ENCODE peak calls at places on chromosomes 13 and 19, in seven cellular contexts. Z is heart right ventricle, A is glutamatergic neuron, U is left ventricle myocardium inferior, G is tibial nerve, V is breast epithelium, M is body of pancreas. S is an unnamed sample.

GRCh38 chr13:36819811-36820140 is 754 bp downstream of the RFXAP start:
- DNase-seq in Z (no peak), A (no peak), U (no peak), G (no peak), V (no peak), M (no peak), S (no peak)

GRCh38 chr13:58926858-58927257 is 1236.9 kb downstream of the DIAPH3 start:
- DNase-seq in Z (no peak), A (no peak), U (no peak), G (no peak), V (no peak), M (no peak), S (no peak)

GRCh38 chr19:31448221-31448657 is 99.0 kb upstream of the TSHZ3 start:
- DNase-seq in Z (peak; percentile 80), A (no peak), U (peak; percentile 82), G (peak; percentile 15), V (no peak), M (peak; percentile 29), S (no peak)

GRCh38 chr13:45398862-45399261 is 19.3 kb downstream of the SLC25A30 start:
- DNase-seq in Z (no peak), A (no peak), U (no peak), G (no peak), V (no peak), M (no peak), S (no peak)

GRCh38 chr13:45297456-45298205 is 43.4 kb downstream of the TPT1 start:
- DNase-seq in Z (no peak), A (no peak), U (no peak), G (no peak), V (no peak), M (no peak), S (no peak)

GRCh38 chr13:30124131-30124768 is 183.1 kb downstream of the KATNAL1 start:
- DNase-seq in Z (no peak), A (no peak), U (no peak), G (no peak), V (no peak), M (no peak), S (no peak)

GRCh38 chr19:33700408-33700757 is 78.6 kb downstream of the CHST8 start:
- DNase-seq in Z (no peak), A (no peak), U (no peak), G (no peak), V (no peak), M (no peak), S (no peak)

GRCh38 chr13:20669162-20669561 is 34.3 kb upstream of the IL17D start:
- DNase-seq in Z (no peak), A (no peak), U (no peak), G (no peak), V (no peak), M (no peak), S (no peak)

GRCh38 chr13:31947105-31947504 is 84.5 kb upstream of the FRY start:
- DNase-seq in Z (no peak), A (no peak), U (no peak), G (no peak), V (no peak), M (no peak), S (no peak)

GRCh38 chr13:70098669-70099068 is 9.0 kb upstream of the ATXN8OS start:
- DNase-seq in Z (no peak), A (no peak), U (no peak), G (no peak), V (no peak), M (no peak), S (no peak)

GRCh38 chr19:10112037-10112751 is 701 bp downstream of the P2RY11 start:
- DNase-seq in Z (no peak), A (no peak), U (no peak), G (no peak), V (no peak), M (no peak), S (no peak)

GRCh38 chr19:10110076-10110971 is 1.2 kb upstream of the P2RY11 start:
- DNase-seq in Z (no peak), A (no peak), U (no peak), G (no peak), V (no peak), M (no peak), S (no peak)

GRCh38 chr19:10109528-10109927 is 2.0 kb upstream of the P2RY11 start:
- DNase-seq in Z (no peak), A (no peak), U (no peak), G (no peak), V (no peak), M (no peak), S (no peak)

GRCh38 chr19:10111405-10111811 is at the start of gene P2RY11:
- DNase-seq in Z (no peak), A (no peak), U (no peak), G (no peak), V (no peak), M (no peak), S (no peak)

DNA sequence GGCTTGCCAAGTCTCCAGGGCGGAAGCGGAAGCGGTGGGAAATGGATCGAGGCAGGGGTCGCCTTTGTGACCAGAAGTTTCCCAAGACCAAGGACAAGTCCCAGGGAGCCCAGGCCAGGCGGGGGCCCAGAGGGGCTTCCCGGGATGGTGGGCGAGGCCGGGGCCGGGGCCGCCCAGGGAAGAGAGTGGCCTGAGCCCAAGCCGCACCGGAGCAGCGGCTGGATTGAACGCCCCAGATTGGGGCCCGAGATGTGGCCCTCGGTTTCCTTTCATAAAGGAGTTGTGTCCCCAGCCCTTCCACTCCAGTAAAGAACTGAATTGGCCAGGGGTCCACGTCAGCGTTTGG is 548 bp upstream of the P2RY11 start:
- DNase-seq in Z (no peak), A (no peak), U (no peak), G (no peak), V (no peak), M (no peak), S (no peak)
- TF ChIP-seq CTCF in Z (no peak), A (no peak), U (no peak), G (no peak), V (no peak), M (no peak), S (no peak)

DNA sequence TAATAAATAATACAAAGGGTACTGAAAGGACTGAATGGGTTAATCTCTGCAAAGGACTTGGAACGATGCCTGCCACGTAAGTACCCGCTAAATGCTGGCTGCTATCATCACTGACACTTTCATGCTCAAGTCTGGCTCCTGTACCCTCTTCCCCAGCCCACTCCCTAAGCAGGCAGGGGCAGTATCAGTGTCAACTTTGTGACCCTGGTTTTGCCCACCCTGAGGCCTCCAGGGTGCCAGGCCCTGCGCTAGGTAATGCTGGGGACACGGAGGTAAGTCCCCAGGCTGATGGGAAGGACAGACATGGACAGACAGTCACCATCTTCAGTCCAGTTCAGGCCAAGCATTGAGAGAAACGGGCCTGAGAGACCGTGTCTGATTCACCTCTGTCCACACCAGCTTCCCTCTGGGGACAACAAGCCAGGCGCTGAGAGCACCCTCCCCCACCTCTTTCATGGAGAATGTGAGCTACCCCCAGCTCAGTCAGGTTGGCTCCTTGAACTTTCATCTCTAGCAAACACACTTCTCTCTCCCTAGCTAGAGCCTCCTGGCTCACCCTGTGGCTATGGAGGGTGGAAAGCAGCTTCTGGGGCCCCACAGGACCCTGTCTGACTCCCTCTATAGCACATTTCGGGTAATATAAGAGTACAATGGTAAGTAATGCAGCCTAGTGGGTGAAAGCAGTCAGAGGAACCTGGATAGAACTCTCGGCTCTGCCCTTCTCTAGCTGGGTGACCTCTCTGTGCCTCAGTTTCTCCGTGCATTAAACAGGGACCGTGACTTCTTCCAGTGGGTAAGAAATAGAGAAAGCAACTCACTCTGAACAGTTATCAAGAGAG is 758 bp downstream of the ETFB start:
- DNase-seq in Z (no peak), A (no peak), U (no peak), G (no peak), V (no peak), M (peak; percentile 26), S (no peak)
- TF ChIP-seq CTCF in Z (no peak), A (no peak), U (no peak), G (no peak), V (no peak), M (no peak), S (no peak)

DNA sequence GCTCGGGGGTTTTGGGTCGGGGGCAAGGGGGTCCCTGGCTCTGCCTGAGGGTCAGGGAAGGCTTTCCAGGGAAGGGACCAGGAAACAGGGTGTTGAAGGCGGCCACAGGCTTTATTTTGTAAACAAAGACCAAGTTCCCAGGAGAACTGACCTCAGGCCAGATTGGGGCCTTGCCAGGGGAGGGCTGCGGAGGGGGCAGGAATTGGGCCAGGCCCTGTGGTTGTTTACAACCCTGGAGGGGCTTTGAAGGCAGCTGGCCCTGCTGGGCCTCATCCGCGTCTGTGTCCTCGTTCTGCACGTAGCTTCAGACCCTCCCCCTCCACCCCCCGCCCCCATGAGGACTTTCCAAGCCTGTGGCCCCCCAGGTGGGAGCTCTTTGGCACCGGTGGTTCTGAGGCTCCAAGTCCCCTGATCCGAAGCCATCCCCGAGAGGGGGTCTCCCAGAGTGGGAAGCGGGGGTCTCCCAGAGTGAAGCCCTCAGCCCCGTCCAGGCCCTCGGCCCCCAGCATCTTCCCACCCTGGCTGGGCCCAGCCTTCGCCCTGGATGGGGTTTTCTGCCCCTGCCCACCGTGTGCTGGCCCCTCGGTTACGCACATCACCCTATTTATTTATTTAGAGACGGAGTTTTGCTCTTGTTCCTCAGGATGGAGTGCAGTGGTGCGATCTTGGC is 13.5 kb upstream of the BSG start:
- DNase-seq in Z (peak; percentile 79), A (no peak), U (no peak), G (no peak), V (peak; percentile 79), M (no peak), S (no peak)
- TF ChIP-seq CTCF in Z (no peak), A (no peak), U (no peak), G (no peak), V (no peak), M (no peak), S (no peak)

GRCh38 chr19:17445526-17446165 is 2.8 kb downstream of the TMEM221 start:
- DNase-seq in Z (no peak), A (no peak), U (no peak), G (no peak), V (no peak), M (no peak), S (no peak)

GRCh38 chr19:17450264-17451075 is 2.0 kb upstream of the TMEM221 start:
- DNase-seq in Z (no peak), A (no peak), U (no peak), G (no peak), V (no peak), M (no peak), S (no peak)

GRCh38 chr19:17447704-17448189 is 721 bp downstream of the TMEM221 start:
- DNase-seq in Z (no peak), A (no peak), U (no peak), G (no peak), V (no peak), M (no peak), S (no peak)

GRCh38 chr19:17451820-17452219 is 3.4 kb upstream of the TMEM221 start:
- DNase-seq in Z (no peak), A (no peak), U (no peak), G (no peak), V (no peak), M (no peak), S (no peak)

DNA sequence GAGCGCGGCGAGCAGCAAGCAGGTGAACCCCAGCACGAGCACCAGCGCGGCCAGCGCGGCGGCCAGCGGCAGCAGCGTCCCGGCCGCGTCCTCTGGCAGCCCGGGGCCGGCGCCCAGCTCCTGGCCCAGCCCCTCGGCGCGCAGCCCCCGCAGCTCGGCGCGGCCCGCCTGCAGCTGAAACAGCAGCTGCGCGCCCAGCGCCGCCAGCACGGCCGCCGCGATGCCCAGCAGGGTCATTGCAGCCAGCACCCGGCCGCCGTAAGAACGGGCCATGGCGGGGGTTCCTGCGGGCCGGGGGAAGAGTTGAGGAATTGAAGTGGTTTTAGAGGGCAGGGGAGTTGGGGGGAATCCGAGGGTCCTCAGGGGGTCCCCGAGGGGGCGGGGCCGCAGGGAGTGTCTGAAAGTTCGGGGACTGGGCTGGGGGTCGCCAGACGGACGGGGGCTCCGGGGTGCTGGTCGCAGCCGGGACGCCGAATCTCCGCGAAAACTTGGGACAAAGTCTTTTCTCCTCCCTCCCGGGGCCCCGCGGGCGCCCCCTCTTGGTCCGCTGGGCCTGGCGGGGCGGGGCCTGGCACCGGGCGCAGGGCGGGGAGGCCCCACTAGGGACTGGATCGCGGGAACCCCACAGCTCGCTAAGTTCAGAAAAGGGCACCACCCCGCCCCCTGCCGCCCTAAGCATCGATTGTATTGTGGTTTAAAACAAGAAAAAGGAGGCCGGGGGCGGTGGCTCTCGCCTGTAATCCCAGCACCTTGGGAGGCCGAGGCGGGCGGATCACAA is at the start of gene TMEM221:
- DNase-seq in Z (peak; percentile 61), A (peak; percentile 59), U (peak; percentile 47), G (peak; percentile 16), V (no peak), M (peak; percentile 52), S (no peak)
- TF ChIP-seq CTCF in Z (peak; percentile 56), A (peak; percentile 38), U (peak; percentile 66), G (peak; percentile 56), V (peak; percentile 17), M (peak; percentile 53), S (peak; percentile 42)